ENCODE peak calls at places on chromosomes 12 and 14, in seven cellular contexts. U is B cell, C is A549, V is WTC11, S is body of pancreas, J is OCI-LY7, M is heart left ventricle. A is an unnamed sample.

GRCh38 chr14:22820731-22821130 is 5.5 kb upstream of the SLC7A7 start:
- DNase-seq in U (no peak), C (no peak), V (no peak), S (no peak), J (no peak), M (no peak), A (no peak)

GRCh38 chr14:21652209-21652808 is 1.3 kb upstream of the OR4E2 start:
- DNase-seq in U (no peak), C (no peak), V (no peak), S (no peak), J (no peak), M (peak; percentile 7), A (no peak)

GRCh38 chr12:1130164-1130563 is 139.1 kb downstream of the ERC1 start:
- DNase-seq in U (no peak), C (no peak), V (no peak), S (peak; percentile 65), J (no peak), M (no peak), A (no peak)

GRCh38 chr12:32284561-32284960 is 114.8 kb upstream of the FGD4 start:
- DNase-seq in U (no peak), C (no peak), V (no peak), S (no peak), J (no peak), M (no peak), A (no peak)

GRCh38 chr14:23153891-23154796 is 29.3 kb downstream of the SLC7A8 start:
- DNase-seq in U (no peak), C (no peak), V (peak; percentile 79), S (peak; percentile 97), J (no peak), M (peak; percentile 90), A (peak; percentile 42)

GRCh38 chr12:41151789-41152188 is 36.3 kb upstream of the PDZRN4 start:
- DNase-seq in U (no peak), C (peak; percentile 43), V (no peak), S (no peak), J (no peak), M (no peak), A (no peak)

GRCh38 chr14:88929656-88930436 is 105.4 kb downstream of the TTC8 start:
- DNase-seq in U (no peak), C (no peak), V (peak; percentile 16), S (no peak), J (no peak), M (no peak), A (no peak)

GRCh38 chr12:125491585-125491984 is 426.4 kb downstream of the AACS start:
- DNase-seq in U (no peak), C (no peak), V (no peak), S (no peak), J (no peak), M (no peak), A (no peak)

GRCh38 chr14:51704465-51705050 is 52.8 kb downstream of the FRMD6 start:
- DNase-seq in U (no peak), C (no peak), V (no peak), S (no peak), J (no peak), M (no peak), A (no peak)

GRCh38 chr14:80080601-80081000 is 130.7 kb downstream of the DIO2 start:
- DNase-seq in U (no peak), C (no peak), V (no peak), S (no peak), J (no peak), M (no peak), A (no peak)

GRCh38 chr12:16021666-16022065 is 110.5 kb downstream of the DERA start:
- DNase-seq in U (no peak), C (no peak), V (no peak), S (peak; percentile 23), J (no peak), M (no peak), A (no peak)

GRCh38 chr14:96403409-96403808 is 11.5 kb downstream of the AK7 start:
- DNase-seq in U (no peak), C (no peak), V (no peak), S (no peak), J (no peak), M (no peak), A (no peak)

GRCh38 chr12:9024512-9024911 is 35.2 kb downstream of the KLRG1 start:
- DNase-seq in U (no peak), C (no peak), V (no peak), S (no peak), J (no peak), M (no peak), A (no peak)

GRCh38 chr14:67133595-67134441 is 55.4 kb upstream of the GARIN2 start:
- DNase-seq in U (no peak), C (no peak), V (no peak), S (no peak), J (no peak), M (no peak), A (no peak)

GRCh38 chr12:40953076-40953475 is 235.0 kb upstream of the PDZRN4 start:
- DNase-seq in U (no peak), C (no peak), V (no peak), S (no peak), J (no peak), M (no peak), A (no peak)

GRCh38 chr12:113591480-113591971 is 119.9 kb upstream of the LHX5 start:
- DNase-seq in U (peak; percentile 16), C (peak; percentile 46), V (peak; percentile 52), S (no peak), J (no peak), M (no peak), A (peak; percentile 80)

GRCh38 chr12:130119241-130119861 is 42.9 kb upstream of the FZD10 start:
- DNase-seq in U (no peak), C (no peak), V (no peak), S (no peak), J (no peak), M (no peak), A (no peak)

GRCh38 chr12:127374447-127374846 is 892.5 kb upstream of the TMEM132C start:
- DNase-seq in U (no peak), C (no peak), V (no peak), S (no peak), J (no peak), M (no peak), A (no peak)

GRCh38 chr14:38045461-38045860 is 162.2 kb upstream of the SSTR1 start:
- DNase-seq in U (no peak), C (no peak), V (no peak), S (no peak), J (no peak), M (no peak), A (no peak)

GRCh38 chr14:89294060-89294459 is 123.0 kb downstream of the FOXN3 start:
- DNase-seq in U (no peak), C (no peak), V (no peak), S (peak; percentile 41), J (no peak), M (peak; percentile 43), A (no peak)

GRCh38 chr12:106205208-106206069 is 42.4 kb downstream of the CKAP4 start:
- DNase-seq in U (no peak), C (no peak), V (no peak), S (peak; percentile 24), J (no peak), M (peak; percentile 57), A (no peak)
- TF ChIP-seq CTCF in U (no peak), C (peak; percentile 36), V (no peak), S (peak; percentile 40), J (peak; percentile 38), M (no peak), A (no peak)

DNA sequence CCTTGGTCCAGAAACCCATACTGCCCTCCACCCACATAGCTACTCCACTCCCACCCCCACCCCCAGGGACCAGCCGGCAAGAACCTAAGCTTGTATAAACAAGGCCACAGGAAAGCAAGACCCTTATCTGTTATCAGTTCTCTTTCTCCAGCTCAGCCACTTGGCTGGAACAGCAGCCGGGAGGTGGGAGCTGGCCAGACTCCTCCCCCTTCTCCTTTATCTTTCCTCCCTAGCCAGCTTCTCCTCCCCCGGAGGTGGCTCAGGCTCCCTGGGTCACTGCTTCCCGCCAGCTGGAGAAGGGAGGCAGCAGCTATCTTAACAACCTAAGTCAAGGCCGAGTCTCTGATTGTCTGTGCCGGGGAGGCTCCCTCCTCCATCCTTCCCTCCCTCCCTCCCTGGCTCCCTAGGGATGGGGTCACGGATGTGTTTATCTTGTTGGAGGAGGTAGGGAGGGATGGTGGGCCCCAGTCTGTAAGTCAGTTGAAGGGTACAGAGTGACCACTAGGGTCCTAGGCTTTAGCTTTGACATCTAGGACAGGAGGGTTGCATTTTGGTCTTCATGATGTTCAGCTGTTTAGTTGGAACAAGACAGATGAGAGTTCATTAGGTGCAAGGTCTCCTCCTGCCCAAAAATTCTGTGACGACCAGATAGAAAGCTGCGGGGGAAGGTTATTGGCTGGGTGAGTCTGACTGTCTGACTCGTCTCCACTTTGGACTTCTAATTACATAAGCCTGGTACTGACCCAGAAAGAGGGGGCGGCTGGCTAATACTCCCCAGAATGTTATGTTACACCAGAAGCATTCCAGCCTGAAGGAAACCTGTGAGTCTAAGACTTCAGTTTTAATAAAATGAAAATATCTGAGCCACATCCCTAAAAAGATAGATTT is 29.7 kb downstream of the ZFP36L1 start:
- DNase-seq in U (no peak), C (no peak), V (peak; percentile 66), S (peak; percentile 93), J (no peak), M (peak; percentile 86), A (peak; percentile 77)
- TF ChIP-seq CTCF in U (no peak), C (no peak), V (no peak), S (no peak), J (no peak), M (no peak), A (no peak)

GRCh38 chr12:116955382-116956021 is 44.8 kb downstream of the FBXW8 start:
- DNase-seq in U (peak; percentile 15), C (peak; percentile 25), V (no peak), S (peak; percentile 75), J (peak; percentile 69), M (no peak), A (no peak)

GRCh38 chr12:116959845-116960514 is 49.2 kb downstream of the FBXW8 start:
- DNase-seq in U (no peak), C (no peak), V (no peak), S (no peak), J (no peak), M (no peak), A (no peak)

GRCh38 chr12:116958402-116959197 is 47.9 kb downstream of the FBXW8 start:
- DNase-seq in U (no peak), C (no peak), V (no peak), S (no peak), J (no peak), M (no peak), A (no peak)

GRCh38 chr12:116962197-116962596 is 51.4 kb downstream of the FBXW8 start:
- DNase-seq in U (no peak), C (no peak), V (no peak), S (no peak), J (peak; percentile 36), M (no peak), A (no peak)

DNA sequence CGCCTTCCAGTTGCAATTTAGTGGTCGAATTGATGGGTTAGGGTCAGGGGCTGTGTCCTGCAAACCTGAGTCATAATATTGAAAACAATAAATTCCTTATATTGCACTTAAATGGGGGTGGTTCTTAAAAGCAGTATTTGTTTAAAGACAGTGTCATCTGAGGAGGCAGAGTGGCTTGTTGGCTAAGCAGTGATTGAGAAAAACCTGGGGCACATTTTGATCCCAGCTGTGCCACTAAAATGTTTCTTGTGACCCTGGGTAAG is 48.4 kb downstream of the FBXW8 start:
- DNase-seq in U (no peak), C (no peak), V (no peak), S (no peak), J (no peak), M (no peak), A (no peak)
- TF ChIP-seq CTCF in U (no peak), C (no peak), V (no peak), S (no peak), J (no peak), M (no peak), A (no peak)

GRCh38 chr12:49225551-49226166 is 36.8 kb upstream of the TUBA1A start:
- DNase-seq in U (no peak), C (no peak), V (no peak), S (no peak), J (no peak), M (no peak), A (no peak)
- TF ChIP-seq CTCF in U (no peak), C (no peak), V (no peak), S (no peak), J (no peak), M (no peak), A (no peak)